ENCODE peak calls at places on chromosomes 4 and X, in six cellular contexts. One of them, this sample, is unnamed.

GRCh38 chrX:145393702-145394235 is 146.5 kb downstream of the SPANXN1 start:
- DNase-seq in EH: no peak
- DNase-seq in CD8-positive, alpha-beta T cell: no peak
- DNase-seq in astrocyte of the spinal cord: no peak
- DNase-seq in right lobe of liver: no peak
- DNase-seq in heart right ventricle: no peak
- DNase-seq in this sample: no peak

GRCh38 chrX:79138658-79139241 is 5.7 kb upstream of the GPR174 start:
- DNase-seq in EH: no peak
- DNase-seq in CD8-positive, alpha-beta T cell: no peak
- DNase-seq in astrocyte of the spinal cord: no peak
- DNase-seq in right lobe of liver: no peak
- DNase-seq in heart right ventricle: no peak
- DNase-seq in this sample: no peak

GRCh38 chrX:130304587-130305368 is 34.9 kb upstream of the SLC25A14 start:
- DNase-seq in EH: no peak
- DNase-seq in CD8-positive, alpha-beta T cell: no peak
- DNase-seq in astrocyte of the spinal cord: no peak
- DNase-seq in right lobe of liver: peak; percentile 72
- DNase-seq in heart right ventricle: no peak
- DNase-seq in this sample: no peak

GRCh38 chrX:101117701-101118100 is 19.7 kb downstream of the CENPI start:
- DNase-seq in EH: peak; percentile 7
- DNase-seq in CD8-positive, alpha-beta T cell: no peak
- DNase-seq in astrocyte of the spinal cord: peak; percentile 20
- DNase-seq in right lobe of liver: no peak
- DNase-seq in heart right ventricle: no peak
- DNase-seq in this sample: no peak

GRCh38 chr4:169037491-169037890 is 27.4 kb upstream of the CBR4 start:
- DNase-seq in EH: no peak
- DNase-seq in CD8-positive, alpha-beta T cell: no peak
- DNase-seq in astrocyte of the spinal cord: no peak
- DNase-seq in right lobe of liver: no peak
- DNase-seq in heart right ventricle: no peak
- DNase-seq in this sample: no peak

GRCh38 chr4:110610940-110611785 is 11.7 kb downstream of the PITX2 start:
- DNase-seq in EH: no peak
- DNase-seq in CD8-positive, alpha-beta T cell: no peak
- DNase-seq in astrocyte of the spinal cord: no peak
- DNase-seq in right lobe of liver: no peak
- DNase-seq in heart right ventricle: no peak
- DNase-seq in this sample: peak; percentile 92

GRCh38 chrX:103607385-103608304 is at the start of gene TCEAL3:
- DNase-seq in EH: peak; percentile 71
- DNase-seq in CD8-positive, alpha-beta T cell: peak; percentile 65
- DNase-seq in astrocyte of the spinal cord: peak; percentile 28
- DNase-seq in right lobe of liver: peak; percentile 46
- DNase-seq in heart right ventricle: peak; percentile 23
- DNase-seq in this sample: no peak

GRCh38 chrX:47230136-47230868 is 2.5 kb upstream of the USP11 start:
- DNase-seq in EH: no peak
- DNase-seq in CD8-positive, alpha-beta T cell: no peak
- DNase-seq in astrocyte of the spinal cord: no peak
- DNase-seq in right lobe of liver: no peak
- DNase-seq in heart right ventricle: no peak
- DNase-seq in this sample: no peak

GRCh38 chr4:155703486-155704227 is 37.0 kb downstream of the GUCY1A1 start:
- DNase-seq in EH: peak; percentile 3
- DNase-seq in CD8-positive, alpha-beta T cell: no peak
- DNase-seq in astrocyte of the spinal cord: peak; percentile 12
- DNase-seq in right lobe of liver: no peak
- DNase-seq in heart right ventricle: no peak
- DNase-seq in this sample: peak; percentile 98

GRCh38 chr4:8919651-8920288 is 48.1 kb upstream of the HMX1 start:
- DNase-seq in EH: no peak
- DNase-seq in CD8-positive, alpha-beta T cell: peak; percentile 36
- DNase-seq in astrocyte of the spinal cord: no peak
- DNase-seq in right lobe of liver: peak; percentile 24
- DNase-seq in heart right ventricle: no peak
- DNase-seq in this sample: no peak

GRCh38 chrX:103464071-103464773 is 55.1 kb downstream of the RAB40A start:
- DNase-seq in EH: peak; percentile 45
- DNase-seq in CD8-positive, alpha-beta T cell: no peak
- DNase-seq in astrocyte of the spinal cord: peak; percentile 52
- DNase-seq in right lobe of liver: no peak
- DNase-seq in heart right ventricle: peak; percentile 4
- DNase-seq in this sample: peak; percentile 40

GRCh38 chrX:119481218-119481875 is 13.1 kb downstream of the SLC25A5 start:
- DNase-seq in EH: no peak
- DNase-seq in CD8-positive, alpha-beta T cell: no peak
- DNase-seq in astrocyte of the spinal cord: no peak
- DNase-seq in right lobe of liver: peak; percentile 72
- DNase-seq in heart right ventricle: no peak
- DNase-seq in this sample: no peak

GRCh38 chr4:141346144-141346543 is 125.4 kb downstream of the ZNF330 start:
- DNase-seq in EH: peak; percentile 74
- DNase-seq in CD8-positive, alpha-beta T cell: no peak
- DNase-seq in astrocyte of the spinal cord: peak; percentile 75
- DNase-seq in right lobe of liver: peak; percentile 64
- DNase-seq in heart right ventricle: no peak
- DNase-seq in this sample: peak; percentile 63

GRCh38 chr4:99300934-99301333 is 10.1 kb upstream of the ADH1A start:
- DNase-seq in EH: peak; percentile 95
- DNase-seq in CD8-positive, alpha-beta T cell: no peak
- DNase-seq in astrocyte of the spinal cord: peak; percentile 89
- DNase-seq in right lobe of liver: peak; percentile 76
- DNase-seq in heart right ventricle: peak; percentile 85
- DNase-seq in this sample: peak; percentile 86

GRCh38 chr4:116395408-116395807 is 690.0 kb downstream of the TRAM1L1 start:
- DNase-seq in EH: no peak
- DNase-seq in CD8-positive, alpha-beta T cell: no peak
- DNase-seq in astrocyte of the spinal cord: no peak
- DNase-seq in right lobe of liver: no peak
- DNase-seq in heart right ventricle: no peak
- DNase-seq in this sample: no peak

GRCh38 chrX:112512509-112512908 is 167.2 kb downstream of the LHFPL1 start:
- DNase-seq in EH: no peak
- DNase-seq in CD8-positive, alpha-beta T cell: no peak
- DNase-seq in astrocyte of the spinal cord: no peak
- DNase-seq in right lobe of liver: no peak
- DNase-seq in heart right ventricle: no peak
- DNase-seq in this sample: no peak

GRCh38 chrX:111568356-111568755 is 56.9 kb downstream of the SERTM2 start:
- DNase-seq in EH: peak; percentile 0
- DNase-seq in CD8-positive, alpha-beta T cell: no peak
- DNase-seq in astrocyte of the spinal cord: no peak
- DNase-seq in right lobe of liver: peak; percentile 35
- DNase-seq in heart right ventricle: no peak
- DNase-seq in this sample: peak; percentile 36

GRCh38 chr4:3311489-3312171 is 18.8 kb downstream of the RGS12 start:
- DNase-seq in EH: no peak
- DNase-seq in CD8-positive, alpha-beta T cell: peak; percentile 27
- DNase-seq in astrocyte of the spinal cord: no peak
- DNase-seq in right lobe of liver: peak; percentile 19
- DNase-seq in heart right ventricle: no peak
- DNase-seq in this sample: peak; percentile 41

GRCh38 chr4:7156273-7157139 is 35.8 kb upstream of the SORCS2 start:
- DNase-seq in EH: peak; percentile 22
- DNase-seq in CD8-positive, alpha-beta T cell: no peak
- DNase-seq in astrocyte of the spinal cord: no peak
- DNase-seq in right lobe of liver: peak; percentile 36
- DNase-seq in heart right ventricle: peak; percentile 49
- DNase-seq in this sample: no peak

GRCh38 chrX:123899701-123900100 is 39.8 kb downstream of the XIAP start:
- DNase-seq in EH: peak; percentile 41
- DNase-seq in CD8-positive, alpha-beta T cell: no peak
- DNase-seq in astrocyte of the spinal cord: no peak
- DNase-seq in right lobe of liver: no peak
- DNase-seq in heart right ventricle: no peak
- DNase-seq in this sample: peak; percentile 25

GRCh38 chr4:2259036-2259540 is 2.8 kb downstream of the MXD4 start:
- DNase-seq in EH: no peak
- DNase-seq in CD8-positive, alpha-beta T cell: no peak
- DNase-seq in astrocyte of the spinal cord: no peak
- DNase-seq in right lobe of liver: peak; percentile 44
- DNase-seq in heart right ventricle: no peak
- DNase-seq in this sample: no peak

GRCh38 chrX:38861489-38861888 is 60.2 kb downstream of the MID1IP1 start:
- DNase-seq in EH: no peak
- DNase-seq in CD8-positive, alpha-beta T cell: no peak
- DNase-seq in astrocyte of the spinal cord: no peak
- DNase-seq in right lobe of liver: no peak
- DNase-seq in heart right ventricle: no peak
- DNase-seq in this sample: no peak

GRCh38 chr4:142452132-142452855 is 393.8 kb downstream of the INPP4B start:
- DNase-seq in EH: peak; percentile 73
- DNase-seq in CD8-positive, alpha-beta T cell: no peak
- DNase-seq in astrocyte of the spinal cord: no peak
- DNase-seq in right lobe of liver: no peak
- DNase-seq in heart right ventricle: no peak
- DNase-seq in this sample: peak; percentile 8

GRCh38 chr4:16150716-16151115 is 66.9 kb upstream of the PROM1 start:
- DNase-seq in EH: no peak
- DNase-seq in CD8-positive, alpha-beta T cell: no peak
- DNase-seq in astrocyte of the spinal cord: no peak
- DNase-seq in right lobe of liver: no peak
- DNase-seq in heart right ventricle: no peak
- DNase-seq in this sample: no peak

GRCh38 chrX:32408389-32408788 is 803.0 kb downstream of the DMD start:
- DNase-seq in EH: no peak
- DNase-seq in CD8-positive, alpha-beta T cell: no peak
- DNase-seq in astrocyte of the spinal cord: no peak
- DNase-seq in right lobe of liver: no peak
- DNase-seq in heart right ventricle: no peak
- DNase-seq in this sample: no peak

GRCh38 chrX:53235566-53235965 is 10.6 kb upstream of the KDM5C start:
- DNase-seq in EH: no peak
- DNase-seq in CD8-positive, alpha-beta T cell: no peak
- DNase-seq in astrocyte of the spinal cord: no peak
- DNase-seq in right lobe of liver: no peak
- DNase-seq in heart right ventricle: no peak
- DNase-seq in this sample: no peak

GRCh38 chr4:6472008-6472386 is 417 bp downstream of the PPP2R2C start:
- DNase-seq in EH: no peak
- DNase-seq in CD8-positive, alpha-beta T cell: peak; percentile 40
- DNase-seq in astrocyte of the spinal cord: no peak
- DNase-seq in right lobe of liver: peak; percentile 34
- DNase-seq in heart right ventricle: no peak
- DNase-seq in this sample: no peak

GRCh38 chr4:67581913-67582312 is 23.4 kb downstream of the STAP1 start:
- DNase-seq in EH: no peak
- DNase-seq in CD8-positive, alpha-beta T cell: no peak
- DNase-seq in astrocyte of the spinal cord: no peak
- DNase-seq in right lobe of liver: no peak
- DNase-seq in heart right ventricle: no peak
- DNase-seq in this sample: no peak

GRCh38 chr4:138891610-138892009 is 124.0 kb upstream of the NOCT start:
- DNase-seq in EH: peak; percentile 24
- DNase-seq in CD8-positive, alpha-beta T cell: no peak
- DNase-seq in astrocyte of the spinal cord: no peak
- DNase-seq in right lobe of liver: no peak
- DNase-seq in heart right ventricle: no peak
- DNase-seq in this sample: no peak

GRCh38 chr4:65654976-65655375 is 15.3 kb downstream of the EPHA5 start:
- DNase-seq in EH: no peak
- DNase-seq in CD8-positive, alpha-beta T cell: no peak
- DNase-seq in astrocyte of the spinal cord: no peak
- DNase-seq in right lobe of liver: no peak
- DNase-seq in heart right ventricle: no peak
- DNase-seq in this sample: no peak

GRCh38 chr4:98680806-98681205 is 22.4 kb upstream of the TSPAN5 start:
- DNase-seq in EH: no peak
- DNase-seq in CD8-positive, alpha-beta T cell: no peak
- DNase-seq in astrocyte of the spinal cord: no peak
- DNase-seq in right lobe of liver: no peak
- DNase-seq in heart right ventricle: no peak
- DNase-seq in this sample: no peak

GRCh38 chr4:175561691-175562090 is 250.4 kb downstream of the GPM6A start:
- DNase-seq in EH: no peak
- DNase-seq in CD8-positive, alpha-beta T cell: no peak
- DNase-seq in astrocyte of the spinal cord: no peak
- DNase-seq in right lobe of liver: no peak
- DNase-seq in heart right ventricle: no peak
- DNase-seq in this sample: no peak